ENCODE peak calls at places on chromosomes 5 and 9, in seven cellular contexts. V is IMR-90, Y is cardiac fibroblast, N is vagina, T is MM.1S, W is fibroblast of lung, Z is mammary epithelial cell. C is an unnamed sample.

GRCh38 chr5:164818440-164818839 is 1313.0 kb downstream of the MAT2B start:
- DNase-seq in N (no peak), V (no peak), Z (no peak), T (no peak), W (no peak), Y (no peak), C (no peak)

GRCh38 chr5:78855026-78855425 is 130.1 kb downstream of the ARSB start:
- DNase-seq in V (no peak), N (no peak), W (no peak), Z (peak), Y (peak), T (no peak), C (no peak)

GRCh38 chr5:95699337-95699736 is 16.5 kb upstream of the SPATA9 start:
- DNase-seq in Y (no peak), V (no peak), Z (no peak), W (no peak), T (no peak), N (no peak), C (no peak)

GRCh38 chr5:142012186-142012785 is 541 bp downstream of the GNPDA1 start:
- DNase-seq in V (no peak), N (no peak), Y (peak), Z (peak), W (peak), T (peak), C (peak)

GRCh38 chr9:77772641-77773040 is 124.5 kb upstream of the GNA14 start:
- DNase-seq in T (no peak), Z (no peak), Y (peak), N (no peak), V (no peak), W (no peak), C (no peak)

GRCh38 chr9:20692554-20692953 is 8.5 kb downstream of the FOCAD start:
- DNase-seq in N (no peak), T (no peak), V (peak), Z (no peak), Y (no peak), W (peak), C (peak)

GRCh38 chr5:100900142-100900795 is 2.8 kb downstream of the ST8SIA4 start:
- DNase-seq in T (peak), N (no peak), Z (peak), Y (peak), V (no peak), W (peak), C (peak)

GRCh38 chr5:134131578-134132350 is 17.3 kb downstream of the TCF7 start:
- DNase-seq in W (no peak), T (no peak), N (no peak), Z (no peak), Y (no peak), V (no peak), C (no peak)

GRCh38 chr9:134240371-134240770 is 76.0 kb upstream of the RNU6ATAC start:
- DNase-seq in Y (no peak), V (no peak), W (no peak), Z (no peak), T (no peak), N (no peak), C (no peak)

GRCh38 chr5:131536211-131536826 is 98.7 kb downstream of the RAPGEF6 start:
- DNase-seq in Y (peak), W (peak), V (peak), N (no peak), T (peak), Z (no peak), C (no peak)

GRCh38 chr9:94140791-94141790 is 56.8 kb downstream of the PTPDC1 start:
- DNase-seq in Z (no peak), N (no peak), V (no peak), T (no peak), W (peak), Y (peak), C (no peak)

GRCh38 chr9:129138476-129139232 is 27.4 kb downstream of the PTPA start:
- DNase-seq in Z (peak), V (peak), Y (peak), N (no peak), T (no peak), W (peak), C (peak)

GRCh38 chr9:126306071-126306647 is 20.5 kb upstream of the MVB12B start:
- DNase-seq in T (no peak), W (no peak), N (peak), V (no peak), Y (no peak), Z (no peak), C (no peak)

GRCh38 chr5:73387630-73388370 is 60.8 kb downstream of the FOXD1 start:
- DNase-seq in W (peak), V (peak), T (peak), Y (peak), N (no peak), Z (peak), C (no peak)

GRCh38 chr5:37208883-37209808 is 40.0 kb downstream of the CPLANE1 start:
- DNase-seq in Z (no peak), Y (peak), W (peak), N (no peak), T (peak), V (peak), C (no peak)

GRCh38 chr5:1127991-1128785 is 16.3 kb upstream of the SLC12A7 start:
- DNase-seq in Z (no peak), V (no peak), Y (peak), N (no peak), T (no peak), W (no peak), C (no peak)

GRCh38 chr9:77770340-77770739 is 122.2 kb upstream of the GNA14 start:
- DNase-seq in Z (no peak), N (no peak), W (no peak), V (no peak), T (no peak), Y (no peak), C (no peak)

GRCh38 chr5:135221187-135221473 is 177.9 kb downstream of the MACROH2A1 start:
- DNase-seq in W (no peak), V (no peak), T (no peak), Y (no peak), Z (no peak), N (peak), C (no peak)

GRCh38 chr5:67283988-67284457 is 87.4 kb upstream of the CD180 start:
- DNase-seq in W (no peak), Y (no peak), N (no peak), V (no peak), T (no peak), Z (no peak), C (no peak)

GRCh38 chr5:172498431-172499129 is 44.3 kb upstream of the SH3PXD2B start:
- DNase-seq in W (no peak), N (peak), V (no peak), T (no peak), Y (no peak), Z (no peak), C (no peak)

GRCh38 chr5:135462304-135462703 is 10.2 kb upstream of the TIFAB start:
- DNase-seq in V (peak), T (peak), Z (peak), N (no peak), W (peak), Y (peak), C (peak)

GRCh38 chr9:127199001-127199791 is 65.4 kb upstream of the GARNL3 start:
- DNase-seq in Z (peak), W (peak), V (peak), T (peak), N (no peak), Y (peak), C (peak)

DNA sequence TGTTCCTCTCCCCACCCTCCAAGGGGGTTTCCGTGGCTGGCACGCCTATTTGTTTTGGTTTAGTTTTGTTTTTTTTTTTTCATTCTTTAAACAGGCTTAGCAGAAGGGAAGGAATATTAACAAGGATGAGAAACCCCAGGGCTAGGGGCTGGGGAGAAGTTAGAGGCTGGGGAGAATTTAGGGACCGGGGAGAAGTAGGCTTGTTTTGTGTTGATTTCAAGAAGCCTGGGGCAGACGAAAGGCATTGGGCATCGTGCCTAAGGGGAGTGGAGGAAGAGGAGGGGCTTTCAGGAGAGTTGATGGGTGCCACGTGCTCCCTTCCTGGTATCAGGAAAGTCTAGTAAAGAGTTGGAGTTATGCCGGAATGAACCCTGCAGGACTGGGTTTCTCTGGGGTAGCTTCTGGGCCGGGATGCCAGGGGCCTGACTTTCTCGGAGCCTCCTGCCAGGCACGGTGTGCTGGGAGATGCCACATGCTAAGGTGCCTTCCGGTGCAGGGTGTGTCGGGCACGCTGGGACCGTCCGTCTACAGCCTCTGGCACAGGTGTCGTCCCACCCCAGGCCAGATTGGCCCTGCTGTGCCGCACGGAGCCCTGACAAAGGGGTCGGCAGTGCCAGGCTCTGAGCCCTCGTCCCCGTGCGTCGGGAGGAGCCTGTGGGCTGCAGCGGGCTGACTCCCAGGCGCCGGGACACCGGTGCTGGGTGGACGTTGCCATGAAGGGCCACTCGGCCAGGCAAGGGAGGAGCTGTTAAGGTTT is 159.9 kb downstream of the OLFM1 start:
- DNase-seq in W (no peak), N (no peak), V (no peak), T (no peak), Z (no peak), Y (no peak), C (no peak)
- H3K4me3 ChIP-seq in W (no peak), N (no peak), V (no peak), T (no peak), Z (no peak), Y (no peak), C (no peak)

GRCh38 chr5:68288756-68289134 is 73.2 kb downstream of the PIK3R1 start:
- DNase-seq in Z (no peak), W (no peak), Y (no peak), T (no peak), V (no peak), N (no peak), C (peak)

GRCh38 chr5:68289576-68289975 is 74.0 kb downstream of the PIK3R1 start:
- DNase-seq in W (no peak), Y (no peak), T (no peak), N (no peak), V (no peak), Z (no peak), C (no peak)

GRCh38 chr5:68295772-68296171 is 80.2 kb downstream of the PIK3R1 start:
- DNase-seq in V (no peak), W (no peak), Y (no peak), T (no peak), Z (peak), N (no peak), C (no peak)

GRCh38 chr5:68290260-68290674 is 74.7 kb downstream of the PIK3R1 start:
- DNase-seq in W (peak), N (no peak), T (no peak), V (peak), Y (peak), Z (no peak), C (peak)

GRCh38 chr5:68292316-68292715 is 76.8 kb downstream of the PIK3R1 start:
- DNase-seq in W (no peak), Y (peak), V (peak), T (no peak), Z (no peak), N (no peak), C (no peak)
- TF ChIP-seq CTCF in W (no peak), Y (no peak), V (no peak), T (no peak), Z (no peak), N (no peak), C (no peak)

DNA sequence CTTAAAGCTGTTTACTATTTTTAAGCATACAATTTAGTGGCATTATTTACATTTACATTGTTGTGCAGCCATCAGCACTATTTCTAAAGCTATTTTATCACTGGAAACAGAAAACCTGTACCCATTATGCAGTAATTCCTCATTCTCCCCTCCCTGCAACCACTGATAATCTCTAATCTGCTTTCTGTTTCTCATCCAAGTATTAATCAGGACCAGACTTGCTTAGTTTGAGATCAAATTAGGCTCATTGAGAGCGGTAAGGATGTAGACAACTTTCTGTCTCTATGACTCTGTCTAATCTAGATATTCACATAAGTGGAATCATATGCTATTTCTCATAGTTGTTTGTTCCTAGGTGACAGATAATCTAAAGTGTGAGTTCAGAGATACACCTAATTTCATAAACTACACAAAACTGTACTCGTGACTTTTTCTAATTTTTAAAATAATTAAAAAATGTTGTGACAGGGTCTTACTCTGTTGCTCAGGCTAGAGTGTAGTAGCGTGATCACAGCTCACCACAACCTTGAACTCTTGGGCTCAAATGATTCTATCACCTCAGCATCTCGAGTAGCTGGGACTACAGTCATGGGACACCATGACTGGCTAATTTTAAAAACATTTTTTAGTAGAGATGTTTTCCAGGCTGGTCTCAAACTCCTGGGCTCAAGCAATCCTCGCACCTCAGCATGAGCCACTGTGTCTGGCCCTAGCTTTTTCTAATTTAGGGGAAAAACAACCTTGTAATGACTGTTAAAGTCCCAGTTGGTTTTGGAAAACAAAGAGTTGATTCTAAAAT is 37.6 kb downstream of the BDP1 start:
- DNase-seq in T (no peak), W (no peak), V (no peak), Y (no peak), N (no peak), Z (no peak), C (no peak)
- H3K4me3 ChIP-seq in T (no peak), W (no peak), V (no peak), Y (no peak), N (no peak), Z (no peak), C (no peak)

GRCh38 chr5:58544195-58544594 is 38.7 kb upstream of the RAB3C start:
- DNase-seq in V (no peak), W (no peak), N (no peak), T (no peak), Y (no peak), Z (no peak), C (no peak)

GRCh38 chr5:58544926-58545325 is 37.9 kb upstream of the RAB3C start:
- DNase-seq in V (no peak), W (no peak), T (no peak), Z (no peak), N (no peak), Y (no peak), C (no peak)

GRCh38 chr5:58543723-58544122 is 39.2 kb upstream of the RAB3C start:
- DNase-seq in T (no peak), V (no peak), Z (peak), Y (no peak), N (no peak), W (no peak), C (no peak)

GRCh38 chr5:58545912-58546311 is 37.0 kb upstream of the RAB3C start:
- DNase-seq in Y (no peak), W (no peak), V (no peak), T (no peak), N (no peak), Z (no peak), C (no peak)

DNA sequence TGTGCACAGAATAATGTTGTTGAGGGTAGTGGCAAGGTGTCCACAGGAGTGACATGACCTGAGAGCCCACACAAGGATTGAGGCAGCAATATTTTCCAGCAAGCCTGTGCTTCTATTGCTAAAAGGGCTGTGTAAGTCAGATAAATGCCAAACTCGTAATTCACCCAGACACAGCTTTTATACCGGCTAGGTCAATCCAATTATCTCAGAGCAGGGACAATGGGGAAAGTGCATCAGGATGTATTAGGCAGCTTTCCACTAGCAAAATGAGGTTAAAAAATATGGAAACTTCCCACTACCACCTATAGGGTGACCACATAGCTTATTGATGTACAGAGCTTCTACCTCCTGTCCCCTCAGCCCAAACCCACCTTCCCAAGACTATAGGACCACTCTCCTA is 34.8 kb upstream of the RAB3C start:
- DNase-seq in Y (no peak), T (no peak), N (no peak), Z (no peak), W (no peak), V (no peak), C (no peak)
- TF ChIP-seq CTCF in Y (no peak), T (no peak), N (no peak), Z (no peak), W (no peak), V (no peak), C (no peak)

DNA sequence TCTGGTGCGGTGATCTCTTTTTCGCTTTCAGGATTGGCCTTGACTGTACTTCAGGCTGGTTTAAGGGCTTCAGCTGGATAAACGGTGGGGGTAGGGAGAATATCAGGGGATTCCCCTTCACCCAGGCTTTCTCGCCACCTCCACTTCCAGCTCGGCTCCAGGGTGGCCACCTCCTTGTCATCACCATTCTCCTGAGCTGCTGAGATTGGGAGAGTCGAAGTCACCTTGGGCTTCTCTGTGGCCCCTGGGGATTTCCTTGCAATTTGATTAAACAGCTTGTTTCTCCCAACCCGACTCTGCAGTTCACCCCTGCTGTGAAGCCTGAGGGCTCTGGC is 964 bp downstream of the BSPRY start:
- DNase-seq in Y (no peak), N (no peak), W (no peak), Z (no peak), T (peak), V (no peak), C (no peak)
- H3K4me3 ChIP-seq in Y (no peak), N (peak), W (no peak), Z (no peak), T (peak), V (no peak), C (peak)

DNA sequence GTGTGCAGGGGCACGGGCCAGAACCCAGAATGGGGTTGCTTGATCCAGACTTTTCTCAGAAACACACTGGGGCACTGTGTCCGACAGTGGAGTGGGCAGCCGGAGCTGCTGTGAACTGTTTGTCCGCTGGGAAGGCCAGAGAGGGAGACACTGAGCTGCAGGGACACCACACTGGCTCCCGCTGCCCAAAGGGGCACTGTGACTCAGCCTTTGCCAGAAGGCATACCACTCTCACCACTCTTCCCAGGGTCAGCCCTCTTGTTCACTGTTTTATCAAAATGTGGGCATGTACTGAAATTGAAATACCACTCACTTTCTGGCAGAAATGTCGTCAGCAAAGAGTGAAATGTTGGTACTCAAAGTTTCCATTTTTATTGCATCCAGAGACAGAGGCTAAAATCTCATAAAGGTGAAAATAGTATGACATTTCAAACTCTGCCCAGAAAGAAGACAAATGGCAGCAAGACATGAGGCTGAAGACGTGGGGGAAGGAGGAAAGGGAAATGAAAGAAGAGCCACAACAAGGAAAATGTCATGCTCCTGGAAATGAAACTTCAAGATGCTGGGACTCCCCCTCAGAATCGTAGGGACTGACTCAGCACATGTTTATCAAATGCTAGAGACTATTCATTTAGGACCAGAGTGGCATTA is 4.5 kb upstream of the IL7R start:
- DNase-seq in Y (no peak), V (peak), N (no peak), Z (no peak), W (no peak), T (peak), C (no peak)
- TF ChIP-seq CTCF in Y (no peak), V (peak), N (no peak), Z (no peak), W (no peak), T (peak), C (no peak)